ENCODE peak calls at places on chromosomes 4 and X, in five cellular contexts. E is fibroblast of villous mesenchyme, V is heart right ventricle, S is gastrocnemius medialis, C is GM06990. N is an unnamed sample.

GRCh38 chrX:17931855-17932254 is 70.8 kb upstream of the RAI2 start:
- DNase-seq in S (no peak), E (no peak), V (no peak), C (no peak), N (no peak)

GRCh38 chrX:41528784-41529183 is 81.6 kb downstream of the NYX start:
- DNase-seq in V (no peak), S (no peak), E (no peak), C (no peak), N (no peak)

GRCh38 chrX:65985922-65986588 is 53.8 kb downstream of the VSIG4 start:
- DNase-seq in C (peak), E (peak), S (no peak), V (peak), N (no peak)

GRCh38 chrX:67717571-67717970 is 173.8 kb downstream of the AR start:
- DNase-seq in E (no peak), C (no peak), V (no peak), S (no peak), N (no peak)

GRCh38 chr4:45621926-45622325 is 501.9 kb downstream of the GABRG1 start:
- DNase-seq in S (no peak), C (no peak), E (no peak), V (no peak), N (no peak)

GRCh38 chr4:173264245-173264959 is 69.8 kb downstream of the HMGB2 start:
- DNase-seq in E (peak), S (no peak), V (peak), C (peak), N (no peak)

GRCh38 chrX:103628386-103629290 is at the start of gene TCEAL1:
- DNase-seq in E (peak), S (peak), C (peak), V (peak), N (peak)

GRCh38 chr4:152045781-152046571 is 285.2 kb upstream of the GATB start:
- DNase-seq in V (peak), C (peak), S (peak), E (peak), N (peak)

GRCh38 chr4:134045411-134045810 is 156.2 kb downstream of the PABPC4L start:
- DNase-seq in C (no peak), V (no peak), S (no peak), E (no peak), N (no peak)

GRCh38 chr4:13966241-13967195 is 339.0 kb upstream of the BOD1L1 start:
- DNase-seq in V (no peak), E (peak), C (no peak), S (no peak), N (no peak)

GRCh38 chrX:49756692-49757091 is 60.9 kb upstream of the PAGE1 start:
- DNase-seq in E (no peak), S (no peak), V (no peak), C (no peak), N (no peak)

GRCh38 chr4:6751611-6752485 is 30.7 kb upstream of the KIAA0232 start:
- DNase-seq in E (peak), S (no peak), V (no peak), C (no peak), N (no peak)

GRCh38 chrX:107672955-107673378 is 44.7 kb downstream of the PRPS1 start:
- DNase-seq in C (peak), E (peak), S (peak), V (peak), N (peak)
- TF ChIP-seq CTCF in C (peak), E (peak), S (peak), V (peak), N (peak)

DNA sequence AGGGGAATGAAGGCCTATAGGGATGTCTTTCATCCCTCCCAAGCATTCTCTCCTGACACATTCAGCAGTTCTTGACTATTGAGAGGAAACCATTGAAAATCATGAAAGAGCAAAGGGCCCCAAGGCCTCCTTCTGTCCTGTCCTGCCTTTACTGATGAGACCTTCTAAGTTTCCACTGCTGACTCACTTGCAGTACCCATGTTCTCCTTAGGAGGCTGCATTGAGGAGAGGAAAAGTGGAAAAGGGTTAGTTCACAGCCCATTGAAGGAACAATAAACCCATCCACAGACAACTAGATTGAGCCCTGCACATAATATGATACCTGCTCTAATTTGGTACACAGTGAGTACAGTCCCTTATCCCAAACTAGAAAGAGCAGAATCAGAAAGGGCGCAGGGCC is 115.1 kb upstream of the PNPLA4 start:
- DNase-seq in S (no peak), E (no peak), C (no peak), V (no peak), N (no peak)
- TF ChIP-seq CTCF in S (no peak), E (peak), C (no peak), V (no peak), N (no peak)

DNA sequence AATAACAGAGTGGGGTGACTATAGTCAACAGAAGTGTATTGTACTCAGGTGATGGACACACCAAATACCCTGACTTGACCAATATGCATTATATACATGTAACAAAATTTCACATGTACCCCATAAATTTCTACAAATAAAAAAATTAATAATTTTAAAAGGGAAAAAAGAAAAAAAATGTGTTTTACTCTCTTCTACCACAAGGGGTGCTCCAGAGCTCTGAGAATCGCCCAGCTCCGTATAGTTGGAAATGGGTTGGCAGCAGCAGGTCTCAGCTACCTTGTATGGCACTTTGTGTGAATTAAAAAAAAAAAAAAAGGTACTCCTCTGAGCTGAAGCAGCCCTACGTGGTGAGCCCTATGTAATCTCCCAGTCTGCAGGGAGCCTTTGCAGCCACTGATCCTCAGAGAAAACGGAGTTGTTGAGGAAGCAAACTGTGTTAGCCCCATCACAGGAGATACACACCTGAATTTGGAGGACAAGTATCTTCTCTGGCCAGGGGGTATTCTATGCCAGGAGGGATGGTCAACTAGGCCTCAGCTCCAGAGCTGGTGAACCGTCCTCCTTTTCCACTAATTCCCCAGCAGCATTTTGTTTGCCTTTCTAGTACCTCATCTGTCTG is 17.2 kb upstream of the POLA1 start:
- DNase-seq in E (no peak), S (no peak), V (no peak), C (no peak), N (peak)
- TF ChIP-seq CTCF in E (peak), S (no peak), V (peak), C (peak), N (no peak)

GRCh38 chr4:119040261-119040660 is 95.4 kb upstream of the MYOZ2 start:
- DNase-seq in C (no peak), V (no peak), S (no peak), E (no peak), N (no peak)

GRCh38 chr4:119040711-119041185 is 94.9 kb upstream of the MYOZ2 start:
- DNase-seq in E (peak), V (no peak), S (peak), C (no peak), N (no peak)

GRCh38 chr4:119038465-119038864 is 97.2 kb upstream of the MYOZ2 start:
- DNase-seq in C (no peak), V (no peak), E (peak), S (no peak), N (no peak)

GRCh38 chr4:119039160-119039559 is 96.5 kb upstream of the MYOZ2 start:
- DNase-seq in S (no peak), C (no peak), E (no peak), V (no peak), N (no peak)

GRCh38 chr4:119039779-119040178 is 95.9 kb upstream of the MYOZ2 start:
- DNase-seq in V (no peak), E (no peak), S (peak), C (no peak), N (no peak)
- TF ChIP-seq CTCF in V (no peak), E (peak), S (peak), C (peak), N (no peak)

GRCh38 chr4:103499094-103499493 is 220.7 kb downstream of the TACR3 start:
- DNase-seq in S (no peak), C (no peak), E (no peak), V (no peak), N (no peak)
- TF ChIP-seq CTCF in S (no peak), C (peak), E (no peak), V (no peak), N (peak)

GRCh38 chrX:53456254-53456653 is 22.1 kb upstream of the HSD17B10 start:
- DNase-seq in S (no peak), V (no peak), E (peak), C (no peak), N (no peak)

GRCh38 chrX:53452812-53453211 is 18.6 kb upstream of the HSD17B10 start:
- DNase-seq in C (no peak), S (no peak), V (no peak), E (no peak), N (no peak)

DNA sequence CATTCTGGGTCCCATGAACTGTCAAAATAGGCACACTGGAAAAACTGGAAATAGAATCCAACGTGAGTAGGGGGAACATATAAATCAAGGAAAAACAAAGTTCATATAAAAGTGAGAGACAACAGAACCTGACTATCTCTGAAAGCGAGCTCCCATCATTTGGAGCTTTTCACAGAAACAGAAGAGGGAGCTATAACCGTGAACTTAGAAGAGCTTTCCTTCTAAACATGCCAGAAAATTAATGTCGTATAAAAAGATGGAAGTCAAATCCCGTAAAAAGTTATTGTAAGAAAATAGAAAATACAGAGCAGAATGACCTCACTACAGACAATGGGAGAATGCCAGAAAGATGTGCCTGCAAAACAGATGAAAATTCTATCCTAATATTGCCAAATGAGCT is 23.9 kb upstream of the HSD17B10 start:
- DNase-seq in S (no peak), V (no peak), C (no peak), E (peak), N (no peak)
- TF ChIP-seq CTCF in S (no peak), V (no peak), C (no peak), E (peak), N (no peak)

DNA sequence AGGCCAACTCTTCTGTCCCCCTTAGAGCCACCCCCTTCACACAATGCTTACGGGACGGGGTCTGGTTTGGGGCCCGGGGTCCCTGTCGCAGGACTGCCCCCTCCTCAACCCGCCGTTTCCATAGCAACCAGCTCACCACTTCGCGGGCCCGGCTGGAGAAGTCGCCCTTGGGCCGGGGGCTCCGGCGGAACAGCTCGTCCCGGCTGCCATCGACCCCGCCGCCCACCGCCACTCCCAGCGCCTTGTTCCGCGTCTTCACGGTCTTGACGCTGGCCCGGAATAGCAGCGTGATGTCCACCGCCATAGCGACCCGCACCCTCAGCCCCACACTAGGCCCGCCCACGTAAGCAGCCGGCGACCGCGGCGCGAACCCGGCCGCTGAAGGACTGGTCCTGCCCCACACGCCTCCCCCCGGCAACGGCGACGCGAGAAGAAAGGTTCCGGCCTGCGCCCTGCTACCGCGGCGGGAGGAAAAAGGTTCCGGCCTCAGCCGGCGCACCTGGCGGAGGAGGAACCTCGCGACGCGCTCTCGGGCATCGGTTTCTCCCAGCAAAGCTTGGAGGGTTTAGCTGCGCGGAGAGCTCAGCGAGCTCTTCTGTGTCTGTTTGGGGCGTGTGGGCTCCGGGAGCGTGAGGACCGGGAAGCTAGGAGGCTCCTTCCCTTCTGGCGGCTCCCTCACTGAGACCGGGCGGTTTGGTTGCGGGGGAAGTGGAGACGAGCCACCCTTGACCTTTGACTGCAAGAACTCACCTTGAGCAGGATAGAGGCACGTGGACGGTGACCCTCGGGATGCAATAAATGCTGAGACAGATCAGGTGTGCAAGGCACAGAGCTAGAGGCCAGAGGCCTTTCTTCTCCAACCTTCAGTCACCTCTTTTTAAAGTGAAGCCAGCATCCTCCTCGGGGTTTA is at the start of gene STX18:
- DNase-seq in V (peak), E (peak), C (peak), S (peak), N (peak)
- TF ChIP-seq CTCF in V (no peak), E (no peak), C (no peak), S (peak), N (no peak)